ENCODE peak calls at places on chromosome 20, in nine cellular contexts. One of them, this sample, is unnamed.

GRCh38 chr20:8156603-8157079 is 24.6 kb downstream of the PLCB1 start:
- DNase-seq in NT2/D1: no peak
- DNase-seq in IMR-90: peak; percentile 59
- DNase-seq in fibroblast of the aortic adventitia: peak; percentile 56
- DNase-seq in left ventricle myocardium inferior: no peak
- DNase-seq in tibial artery: no peak
- DNase-seq in cardiac fibroblast: peak; percentile 66
- DNase-seq in uterus: no peak
- DNase-seq in RWPE2: no peak
- DNase-seq in this sample: no peak

GRCh38 chr20:37897008-37897548 is 5.8 kb upstream of the VSTM2L start:
- DNase-seq in NT2/D1: no peak
- DNase-seq in IMR-90: no peak
- DNase-seq in fibroblast of the aortic adventitia: peak; percentile 31
- DNase-seq in left ventricle myocardium inferior: peak; percentile 23
- DNase-seq in tibial artery: no peak
- DNase-seq in cardiac fibroblast: peak; percentile 9
- DNase-seq in uterus: no peak
- DNase-seq in RWPE2: peak; percentile 79
- DNase-seq in this sample: no peak

GRCh38 chr20:20003088-20003954 is 13.8 kb upstream of the NAA20 start:
- DNase-seq in NT2/D1: no peak
- DNase-seq in IMR-90: peak; percentile 40
- DNase-seq in fibroblast of the aortic adventitia: peak; percentile 59
- DNase-seq in left ventricle myocardium inferior: no peak
- DNase-seq in tibial artery: peak; percentile 76
- DNase-seq in cardiac fibroblast: peak; percentile 76
- DNase-seq in uterus: peak; percentile 83
- DNase-seq in RWPE2: no peak
- DNase-seq in this sample: no peak

GRCh38 chr20:37397076-37397953 is 51.4 kb downstream of the SRC start:
- DNase-seq in NT2/D1: peak; percentile 46
- DNase-seq in IMR-90: no peak
- DNase-seq in fibroblast of the aortic adventitia: no peak
- DNase-seq in left ventricle myocardium inferior: no peak
- DNase-seq in tibial artery: no peak
- DNase-seq in cardiac fibroblast: no peak
- DNase-seq in uterus: no peak
- DNase-seq in RWPE2: no peak
- DNase-seq in this sample: no peak

GRCh38 chr20:58012731-58013510 is 215.5 kb downstream of the ANKRD60 start:
- DNase-seq in NT2/D1: no peak
- DNase-seq in IMR-90: no peak
- DNase-seq in fibroblast of the aortic adventitia: no peak
- DNase-seq in left ventricle myocardium inferior: no peak
- DNase-seq in tibial artery: no peak
- DNase-seq in cardiac fibroblast: no peak
- DNase-seq in uterus: peak; percentile 12
- DNase-seq in RWPE2: peak; percentile 57
- DNase-seq in this sample: no peak

GRCh38 chr20:25300496-25301170 is 52.7 kb downstream of the PYGB start:
- DNase-seq in NT2/D1: no peak
- DNase-seq in IMR-90: peak; percentile 42
- DNase-seq in fibroblast of the aortic adventitia: no peak
- DNase-seq in left ventricle myocardium inferior: no peak
- DNase-seq in tibial artery: no peak
- DNase-seq in cardiac fibroblast: peak; percentile 26
- DNase-seq in uterus: no peak
- DNase-seq in RWPE2: no peak
- DNase-seq in this sample: no peak

GRCh38 chr20:37345339-37346231 is at the start of gene SRC:
- DNase-seq in NT2/D1: peak; percentile 38
- DNase-seq in IMR-90: peak; percentile 60
- DNase-seq in fibroblast of the aortic adventitia: peak; percentile 65
- DNase-seq in left ventricle myocardium inferior: peak; percentile 85
- DNase-seq in tibial artery: peak; percentile 93
- DNase-seq in cardiac fibroblast: peak; percentile 65
- DNase-seq in uterus: peak; percentile 89
- DNase-seq in RWPE2: peak; percentile 98
- DNase-seq in this sample: peak; percentile 39

GRCh38 chr20:39795401-39796272 is 833.5 kb downstream of the DHX35 start:
- DNase-seq in NT2/D1: no peak
- DNase-seq in IMR-90: peak; percentile 47
- DNase-seq in fibroblast of the aortic adventitia: peak; percentile 9
- DNase-seq in left ventricle myocardium inferior: no peak
- DNase-seq in tibial artery: no peak
- DNase-seq in cardiac fibroblast: peak; percentile 22
- DNase-seq in uterus: peak; percentile 57
- DNase-seq in RWPE2: no peak
- DNase-seq in this sample: no peak

GRCh38 chr20:56412949-56413348 is 889 bp downstream of the CASS4 start:
- DNase-seq in NT2/D1: no peak
- DNase-seq in IMR-90: no peak
- DNase-seq in fibroblast of the aortic adventitia: no peak
- DNase-seq in left ventricle myocardium inferior: no peak
- DNase-seq in tibial artery: no peak
- DNase-seq in cardiac fibroblast: no peak
- DNase-seq in uterus: no peak
- DNase-seq in RWPE2: no peak
- DNase-seq in this sample: no peak

GRCh38 chr20:56411759-56412472 is at the start of gene CASS4:
- DNase-seq in NT2/D1: no peak
- DNase-seq in IMR-90: peak; percentile 89
- DNase-seq in fibroblast of the aortic adventitia: peak; percentile 78
- DNase-seq in left ventricle myocardium inferior: no peak
- DNase-seq in tibial artery: no peak
- DNase-seq in cardiac fibroblast: peak; percentile 72
- DNase-seq in uterus: no peak
- DNase-seq in RWPE2: no peak
- DNase-seq in this sample: no peak

GRCh38 chr20:56409521-56409920 is 2.5 kb upstream of the CASS4 start:
- DNase-seq in NT2/D1: no peak
- DNase-seq in IMR-90: peak; percentile 94
- DNase-seq in fibroblast of the aortic adventitia: peak; percentile 61
- DNase-seq in left ventricle myocardium inferior: no peak
- DNase-seq in tibial artery: no peak
- DNase-seq in cardiac fibroblast: peak; percentile 90
- DNase-seq in uterus: no peak
- DNase-seq in RWPE2: no peak
- DNase-seq in this sample: no peak

GRCh38 chr20:56412473-56412790 is 372 bp downstream of the CASS4 start:
- DNase-seq in NT2/D1: no peak
- DNase-seq in IMR-90: no peak
- DNase-seq in fibroblast of the aortic adventitia: no peak
- DNase-seq in left ventricle myocardium inferior: no peak
- DNase-seq in tibial artery: no peak
- DNase-seq in cardiac fibroblast: no peak
- DNase-seq in uterus: no peak
- DNase-seq in RWPE2: no peak
- DNase-seq in this sample: no peak

DNA sequence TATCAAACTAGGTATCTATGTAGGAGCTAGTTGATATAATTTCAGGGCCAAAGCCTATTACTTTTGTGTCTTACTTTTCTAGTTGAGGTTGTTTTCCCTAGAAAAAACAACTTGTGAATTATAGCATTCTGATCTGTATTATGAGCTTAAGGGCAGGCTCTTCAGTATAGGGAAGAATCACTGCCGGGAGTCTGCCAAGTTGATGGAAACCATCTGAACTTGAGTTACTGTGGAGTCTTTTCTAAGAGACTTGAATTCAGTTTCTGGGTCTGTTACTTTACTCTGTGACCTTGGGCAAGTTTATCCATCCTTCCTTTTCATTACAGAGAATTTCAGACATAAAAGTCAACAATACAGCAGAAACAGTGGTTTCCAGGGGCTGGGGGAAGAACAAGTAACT is 2.1 kb upstream of the CASS4 start:
- DNase-seq in NT2/D1: no peak
- DNase-seq in IMR-90: no peak
- DNase-seq in fibroblast of the aortic adventitia: no peak
- DNase-seq in left ventricle myocardium inferior: no peak
- DNase-seq in tibial artery: no peak
- DNase-seq in cardiac fibroblast: no peak
- DNase-seq in uterus: no peak
- DNase-seq in RWPE2: no peak
- DNase-seq in this sample: no peak
- H3K4me3 ChIP-seq in NT2/D1: no peak overlapping the region
- H3K4me3 ChIP-seq in IMR-90: no peak overlapping the region
- H3K4me3 ChIP-seq in fibroblast of the aortic adventitia: no peak overlapping the region
- H3K4me3 ChIP-seq in left ventricle myocardium inferior: no peak overlapping the region
- H3K4me3 ChIP-seq in tibial artery: no peak overlapping the region
- H3K4me3 ChIP-seq in cardiac fibroblast: no peak overlapping the region
- H3K4me3 ChIP-seq in uterus: no peak overlapping the region
- H3K4me3 ChIP-seq in RWPE2: no peak overlapping the region
- H3K4me3 ChIP-seq in this sample: no peak overlapping the region

GRCh38 chr20:45833883-45834796 is 541 bp downstream of the SNX21 start:
- DNase-seq in NT2/D1: no peak
- DNase-seq in IMR-90: peak; percentile 49
- DNase-seq in fibroblast of the aortic adventitia: peak; percentile 66
- DNase-seq in left ventricle myocardium inferior: peak; percentile 79
- DNase-seq in tibial artery: peak; percentile 90
- DNase-seq in cardiac fibroblast: peak; percentile 57
- DNase-seq in uterus: peak; percentile 82
- DNase-seq in RWPE2: peak; percentile 88
- DNase-seq in this sample: peak; percentile 64

GRCh38 chr20:45833030-45833882 is at the start of gene SNX21:
- DNase-seq in NT2/D1: no peak
- DNase-seq in IMR-90: peak; percentile 94
- DNase-seq in fibroblast of the aortic adventitia: peak; percentile 97
- DNase-seq in left ventricle myocardium inferior: peak; percentile 89
- DNase-seq in tibial artery: peak; percentile 96
- DNase-seq in cardiac fibroblast: peak; percentile 96
- DNase-seq in uterus: peak; percentile 95
- DNase-seq in RWPE2: peak; percentile 96
- DNase-seq in this sample: peak; percentile 36

GRCh38 chr20:45836841-45837240 is 3.2 kb downstream of the SNX21 start:
- DNase-seq in NT2/D1: no peak
- DNase-seq in IMR-90: no peak
- DNase-seq in fibroblast of the aortic adventitia: peak; percentile 70
- DNase-seq in left ventricle myocardium inferior: no peak
- DNase-seq in tibial artery: no peak
- DNase-seq in cardiac fibroblast: no peak
- DNase-seq in uterus: no peak
- DNase-seq in RWPE2: no peak
- DNase-seq in this sample: no peak

GRCh38 chr20:45835230-45836224 is 1.9 kb downstream of the SNX21 start:
- DNase-seq in NT2/D1: no peak
- DNase-seq in IMR-90: peak; percentile 47
- DNase-seq in fibroblast of the aortic adventitia: peak; percentile 92
- DNase-seq in left ventricle myocardium inferior: peak; percentile 57
- DNase-seq in tibial artery: peak; percentile 86
- DNase-seq in cardiac fibroblast: peak; percentile 80
- DNase-seq in uterus: no peak
- DNase-seq in RWPE2: no peak
- DNase-seq in this sample: no peak

GRCh38 chr20:45834797-45835161 is 1.2 kb downstream of the SNX21 start:
- DNase-seq in NT2/D1: no peak
- DNase-seq in IMR-90: no peak
- DNase-seq in fibroblast of the aortic adventitia: no peak
- DNase-seq in left ventricle myocardium inferior: no peak
- DNase-seq in tibial artery: no peak
- DNase-seq in cardiac fibroblast: no peak
- DNase-seq in uterus: no peak
- DNase-seq in RWPE2: no peak
- DNase-seq in this sample: no peak
- H3K4me3 ChIP-seq in NT2/D1: no peak overlapping the region
- H3K4me3 ChIP-seq in IMR-90: peak overlapping the region; percentile 94
- H3K4me3 ChIP-seq in fibroblast of the aortic adventitia: peak overlapping the region; percentile 90
- H3K4me3 ChIP-seq in left ventricle myocardium inferior: peak overlapping the region; percentile 89
- H3K4me3 ChIP-seq in tibial artery: peak overlapping the region; percentile 83
- H3K4me3 ChIP-seq in cardiac fibroblast: peak overlapping the region; percentile 74
- H3K4me3 ChIP-seq in uterus: peak overlapping the region; percentile 54
- H3K4me3 ChIP-seq in RWPE2: peak overlapping the region; percentile 55
- H3K4me3 ChIP-seq in this sample: peak overlapping the region; percentile 79

DNA sequence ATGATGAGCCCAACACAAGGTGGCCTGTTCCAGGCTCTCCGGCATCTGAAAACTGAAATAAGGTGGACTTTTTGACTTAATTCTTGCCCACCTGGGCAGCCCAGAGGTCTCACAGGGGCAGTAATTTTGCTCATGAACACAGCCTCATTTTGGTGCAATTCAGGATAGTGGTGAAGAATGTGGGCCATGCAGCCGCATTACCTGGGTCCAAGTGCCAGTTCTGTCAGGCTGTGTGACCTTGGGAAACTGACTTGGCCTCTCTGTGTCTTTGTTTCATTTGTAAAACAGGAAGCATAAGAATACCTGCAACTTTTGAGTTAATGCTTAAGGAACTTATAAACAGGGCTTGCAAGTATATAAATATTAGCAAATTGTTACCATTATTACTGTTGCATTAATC is 5.6 kb downstream of the PREX1 start:
- DNase-seq in NT2/D1: no peak
- DNase-seq in IMR-90: no peak
- DNase-seq in fibroblast of the aortic adventitia: no peak
- DNase-seq in left ventricle myocardium inferior: no peak
- DNase-seq in tibial artery: no peak
- DNase-seq in cardiac fibroblast: no peak
- DNase-seq in uterus: no peak
- DNase-seq in RWPE2: no peak
- DNase-seq in this sample: no peak
- H3K4me3 ChIP-seq in NT2/D1: no peak overlapping the region
- H3K4me3 ChIP-seq in IMR-90: no peak overlapping the region
- H3K4me3 ChIP-seq in fibroblast of the aortic adventitia: no peak overlapping the region
- H3K4me3 ChIP-seq in left ventricle myocardium inferior: no peak overlapping the region
- H3K4me3 ChIP-seq in tibial artery: no peak overlapping the region
- H3K4me3 ChIP-seq in cardiac fibroblast: no peak overlapping the region
- H3K4me3 ChIP-seq in uterus: no peak overlapping the region
- H3K4me3 ChIP-seq in RWPE2: no peak overlapping the region
- H3K4me3 ChIP-seq in this sample: no peak overlapping the region

GRCh38 chr20:23636908-23637281 is 860 bp downstream of the CST3 start:
- DNase-seq in NT2/D1: no peak
- DNase-seq in IMR-90: no peak
- DNase-seq in fibroblast of the aortic adventitia: no peak
- DNase-seq in left ventricle myocardium inferior: no peak
- DNase-seq in tibial artery: no peak
- DNase-seq in cardiac fibroblast: peak; percentile 10
- DNase-seq in uterus: no peak
- DNase-seq in RWPE2: no peak
- DNase-seq in this sample: no peak

GRCh38 chr20:23639490-23639958 is 1.8 kb upstream of the CST3 start:
- DNase-seq in NT2/D1: no peak
- DNase-seq in IMR-90: no peak
- DNase-seq in fibroblast of the aortic adventitia: no peak
- DNase-seq in left ventricle myocardium inferior: no peak
- DNase-seq in tibial artery: no peak
- DNase-seq in cardiac fibroblast: no peak
- DNase-seq in uterus: no peak
- DNase-seq in RWPE2: no peak
- DNase-seq in this sample: no peak

GRCh38 chr20:23638309-23638708 is 554 bp upstream of the CST3 start:
- DNase-seq in NT2/D1: no peak
- DNase-seq in IMR-90: no peak
- DNase-seq in fibroblast of the aortic adventitia: no peak
- DNase-seq in left ventricle myocardium inferior: no peak
- DNase-seq in tibial artery: no peak
- DNase-seq in cardiac fibroblast: no peak
- DNase-seq in uterus: no peak
- DNase-seq in RWPE2: no peak
- DNase-seq in this sample: no peak

GRCh38 chr20:23636182-23636907 is 1.4 kb downstream of the CST3 start:
- DNase-seq in NT2/D1: no peak
- DNase-seq in IMR-90: no peak
- DNase-seq in fibroblast of the aortic adventitia: no peak
- DNase-seq in left ventricle myocardium inferior: no peak
- DNase-seq in tibial artery: no peak
- DNase-seq in cardiac fibroblast: peak; percentile 23
- DNase-seq in uterus: no peak
- DNase-seq in RWPE2: no peak
- DNase-seq in this sample: no peak

DNA sequence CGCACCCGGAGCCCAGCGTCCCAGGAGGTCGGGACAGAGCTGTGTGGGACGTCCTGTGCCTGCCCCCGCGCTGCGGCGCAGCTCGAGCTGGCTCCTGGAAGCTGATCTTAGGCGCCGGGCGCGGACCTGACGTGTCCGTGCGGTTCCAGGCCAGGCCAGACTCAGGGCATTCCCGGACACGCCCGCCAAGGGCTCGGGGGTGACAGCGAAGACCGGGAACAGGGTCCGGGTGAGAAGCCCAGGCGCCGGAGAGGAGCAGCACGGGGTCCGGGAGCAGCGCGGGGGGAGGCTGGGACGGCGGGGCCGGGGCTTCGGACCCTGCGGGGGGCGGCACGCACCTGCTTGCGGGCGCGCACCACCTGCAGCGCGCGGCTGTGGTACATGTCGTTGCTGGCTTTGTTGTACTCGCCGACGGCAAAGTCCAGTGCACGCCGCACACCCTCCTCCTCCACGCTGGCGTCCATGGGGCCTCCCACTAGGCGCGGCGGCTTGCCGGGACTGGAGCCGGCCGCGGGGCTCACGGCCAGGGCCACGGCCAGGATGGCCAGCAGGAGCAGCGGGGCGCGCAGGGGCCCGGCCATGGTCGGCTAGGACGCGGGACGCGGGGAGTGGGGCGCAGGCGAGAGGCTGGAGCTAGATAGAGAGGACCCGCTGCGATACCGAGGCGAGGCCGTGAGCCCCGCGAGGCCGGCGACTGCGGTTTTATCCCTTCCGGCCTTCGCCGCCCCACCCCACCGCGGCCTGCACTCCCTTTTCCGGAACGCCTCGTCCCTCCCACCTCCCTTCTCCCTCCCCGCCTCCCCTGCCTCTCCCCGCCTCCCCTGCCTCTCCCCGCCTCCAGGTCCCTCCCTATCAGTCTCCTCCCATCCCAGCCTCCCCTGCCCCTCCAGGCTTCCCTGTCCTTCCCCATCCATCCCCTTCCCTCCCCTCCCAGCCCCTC is at the start of gene CST3:
- DNase-seq in NT2/D1: peak; percentile 49
- DNase-seq in IMR-90: peak; percentile 81
- DNase-seq in fibroblast of the aortic adventitia: peak; percentile 82
- DNase-seq in left ventricle myocardium inferior: peak; percentile 95
- DNase-seq in tibial artery: peak; percentile 96
- DNase-seq in cardiac fibroblast: peak; percentile 85
- DNase-seq in uterus: peak; percentile 94
- DNase-seq in RWPE2: peak; percentile 92
- DNase-seq in this sample: no peak
- H3K4me3 ChIP-seq in NT2/D1: peak within 1 kb of the TSS; percentile 68
- H3K4me3 ChIP-seq in IMR-90: peak within 1 kb of the TSS; percentile 96
- H3K4me3 ChIP-seq in fibroblast of the aortic adventitia: peak within 1 kb of the TSS; percentile 85
- H3K4me3 ChIP-seq in left ventricle myocardium inferior: peak within 1 kb of the TSS; percentile 84
- H3K4me3 ChIP-seq in tibial artery: peak within 1 kb of the TSS; percentile 100
- H3K4me3 ChIP-seq in cardiac fibroblast: peak within 1 kb of the TSS; percentile 81
- H3K4me3 ChIP-seq in uterus: peak within 1 kb of the TSS; percentile 78
- H3K4me3 ChIP-seq in RWPE2: peak within 1 kb of the TSS; percentile 76
- H3K4me3 ChIP-seq in this sample: peak within 1 kb of the TSS; percentile 60

This sample was measured in dorsolateral prefrontal cortex.